ENCODE peak calls at places on chromosomes 7 and 10, in nine cellular contexts. U is hippocampal formation; E is CD4-positive, CD25-positive, alpha-beta regulatory T cell; B is GDM1; A is thoracic aorta; F is SW480; R is sciatic nerve; M is body of pancreas; Y is cerebellum. L is an unnamed sample.

GRCh38 chr7:13948019-13948781 is 41.3 kb downstream of the ETV1 start:
- DNase-seq in U (no peak), E (no peak), B (no peak), A (no peak), F (no peak), R (no peak), M (no peak), Y (no peak), L (no peak)

GRCh38 chr7:146961617-146962016 is 845.0 kb downstream of the CNTNAP2 start:
- DNase-seq in U (no peak), E (no peak), B (no peak), A (peak; percentile 17), F (no peak), R (no peak), M (no peak), Y (no peak), L (no peak)

GRCh38 chr10:8456386-8456785 is 401.9 kb downstream of the GATA3 start:
- DNase-seq in U (no peak), E (no peak), B (no peak), A (no peak), F (no peak), R (no peak), M (no peak), Y (no peak), L (no peak)

GRCh38 chr7:112990619-112991018 is 96.0 kb downstream of the GPR85 start:
- DNase-seq in U (no peak), E (no peak), B (no peak), A (no peak), F (no peak), R (no peak), M (no peak), Y (no peak), L (no peak)

GRCh38 chr7:73597978-73598782 is 19.8 kb upstream of the TBL2 start:
- DNase-seq in U (no peak), E (no peak), B (no peak), A (no peak), F (no peak), R (no peak), M (no peak), Y (no peak), L (no peak)

GRCh38 chr7:13028036-13028730 is 340.8 kb downstream of the ARL4A start:
- DNase-seq in U (no peak), E (no peak), B (no peak), A (no peak), F (no peak), R (no peak), M (no peak), Y (no peak), L (no peak)

GRCh38 chr7:135317676-135318326 is 84.2 kb downstream of the STRA8 start:
- DNase-seq in U (no peak), E (no peak), B (no peak), A (no peak), F (no peak), R (no peak), M (peak; percentile 22), Y (no peak), L (no peak)

GRCh38 chr7:150945853-150946825 is 32.0 kb downstream of the KCNH2 start:
- DNase-seq in U (peak; percentile 34), E (no peak), B (no peak), A (no peak), F (peak; percentile 28), R (peak; percentile 83), M (peak; percentile 63), Y (peak; percentile 87), L (peak; percentile 21)

GRCh38 chr7:128106840-128107239 is 75.6 kb upstream of the LRRC4 start:
- DNase-seq in U (no peak), E (no peak), B (no peak), A (no peak), F (peak; percentile 13), R (no peak), M (no peak), Y (no peak), L (no peak)

GRCh38 chr7:98214811-98215321 is 3.6 kb downstream of the BHLHA15 start:
- DNase-seq in U (no peak), E (no peak), B (no peak), A (no peak), F (no peak), R (peak; percentile 43), M (peak; percentile 38), Y (no peak), L (no peak)

GRCh38 chr7:48035967-48036478 is 680 bp downstream of the C7orf57 start:
- DNase-seq in U (no peak), E (peak; percentile 13), B (no peak), A (no peak), F (no peak), R (peak; percentile 71), M (peak; percentile 57), Y (no peak), L (no peak)

GRCh38 chr7:136150311-136150710 is 173.2 kb upstream of the MTPN start:
- DNase-seq in U (no peak), E (no peak), B (no peak), A (no peak), F (no peak), R (no peak), M (no peak), Y (no peak), L (no peak)

GRCh38 chr10:21926949-21927348 is 76.6 kb downstream of the DNAJC1 start:
- DNase-seq in U (no peak), E (no peak), B (no peak), A (no peak), F (no peak), R (no peak), M (no peak), Y (no peak), L (no peak)

GRCh38 chr7:28808786-28809533 is 149.2 kb downstream of the TRIL start:
- DNase-seq in U (peak; percentile 19), E (no peak), B (no peak), A (no peak), F (no peak), R (no peak), M (no peak), Y (no peak), L (no peak)

GRCh38 chr10:97006364-97006763 is 174.3 kb downstream of the LCOR start:
- DNase-seq in U (no peak), E (no peak), B (no peak), A (no peak), F (no peak), R (no peak), M (no peak), Y (no peak), L (no peak)

GRCh38 chr7:130814753-130815152 is 80.7 kb upstream of the KLF14 start:
- DNase-seq in U (no peak), E (no peak), B (no peak), A (no peak), F (peak; percentile 20), R (no peak), M (no peak), Y (no peak), L (no peak)

GRCh38 chr7:36653671-36654355 is 70.5 kb downstream of the AOAH start:
- DNase-seq in U (no peak), E (no peak), B (no peak), A (no peak), F (no peak), R (no peak), M (no peak), Y (no peak), L (no peak)

L was measured in cerebellar nuclear complex.